ENCODE peak calls at places on chromosomes 11 and 22, in nine cellular contexts. R is fibroblast of pulmonary artery, C is body of pancreas, S is suprapubic skin, Y is neural crest cell, J is cardiac muscle cell, T is AG04450, X is right atrium auricular region, H is epithelial cell of esophagus. A is an unnamed sample.

GRCh38 chr22:19880786-19881569 is 26.3 kb upstream of the GNB1L start:
- DNase-seq in X (peak; percentile 72), R (peak; percentile 97), T (peak; percentile 87), S (peak; percentile 84), Y (peak; percentile 55), H (peak; percentile 88), J (peak; percentile 56), C (peak; percentile 35), A (peak; percentile 86)

GRCh38 chr11:76947190-76947589 is 86.5 kb downstream of the ACER3 start:
- DNase-seq in X (no peak), T (no peak), H (no peak), J (no peak), Y (no peak), C (no peak), S (no peak), R (no peak), A (no peak)

GRCh38 chr11:36480833-36481232 is 29.2 kb downstream of the TRAF6 start:
- DNase-seq in Y (no peak), R (no peak), J (no peak), T (no peak), H (no peak), S (no peak), X (no peak), C (no peak), A (no peak)

GRCh38 chr11:112024178-112024777 is 930 bp upstream of the DLAT start:
- DNase-seq in Y (no peak), R (no peak), J (no peak), S (no peak), X (no peak), T (no peak), C (no peak), H (no peak), A (no peak)

GRCh38 chr11:27495710-27496300 is 10.8 kb downstream of the LIN7C start:
- DNase-seq in J (no peak), T (no peak), X (no peak), S (no peak), H (no peak), R (no peak), C (no peak), Y (no peak), A (no peak)

GRCh38 chr11:112113539-112114457 is 27.1 kb downstream of the SDHD start:
- DNase-seq in J (peak; percentile 76), H (peak; percentile 69), Y (no peak), C (no peak), T (no peak), S (no peak), R (peak; percentile 76), X (no peak), A (no peak)

GRCh38 chr11:118004543-118005223 is 18.5 kb downstream of the IL10RA start:
- DNase-seq in C (no peak), X (no peak), T (no peak), R (no peak), J (no peak), Y (no peak), S (peak; percentile 29), H (no peak), A (no peak)

GRCh38 chr11:18836415-18836814 is 44.8 kb upstream of the PTPN5 start:
- DNase-seq in T (no peak), Y (no peak), X (no peak), R (peak; percentile 14), J (peak; percentile 77), S (no peak), H (peak; percentile 44), C (no peak), A (no peak)

GRCh38 chr11:39806652-39807051 is 1652.8 kb downstream of the LRRC4C start:
- DNase-seq in H (no peak), T (no peak), J (no peak), Y (no peak), C (no peak), S (no peak), R (no peak), X (no peak), A (no peak)

GRCh38 chr11:17954395-17955252 is 58.2 kb downstream of the SERGEF start:
- DNase-seq in T (no peak), S (no peak), Y (no peak), C (no peak), X (no peak), H (no peak), J (peak; percentile 82), R (no peak), A (no peak)

GRCh38 chr11:45741582-45741981 is 63.4 kb upstream of the SLC35C1 start:
- DNase-seq in Y (no peak), X (no peak), R (no peak), T (no peak), J (no peak), S (no peak), C (no peak), H (no peak), A (no peak)

GRCh38 chr22:46774456-46775363 is 12.3 kb downstream of the TBC1D22A start:
- DNase-seq in X (no peak), Y (no peak), H (no peak), R (no peak), T (no peak), J (no peak), S (no peak), C (no peak), A (no peak)

GRCh38 chr22:41770715-41771452 is 29.6 kb upstream of the CCDC134 start:
- DNase-seq in T (no peak), X (no peak), J (no peak), R (no peak), C (no peak), Y (no peak), H (peak; percentile 82), S (no peak), A (no peak)

GRCh38 chr11:65103476-65103875 is 7.5 kb downstream of the VPS51 start:
- DNase-seq in J (no peak), S (no peak), T (no peak), H (no peak), X (no peak), R (no peak), Y (no peak), C (no peak), A (no peak)

GRCh38 chr11:75839851-75840250 is 24.8 kb downstream of the UVRAG start:
- DNase-seq in T (no peak), R (peak; percentile 27), H (peak; percentile 20), C (no peak), S (no peak), X (no peak), J (no peak), Y (no peak), A (no peak)

DNA sequence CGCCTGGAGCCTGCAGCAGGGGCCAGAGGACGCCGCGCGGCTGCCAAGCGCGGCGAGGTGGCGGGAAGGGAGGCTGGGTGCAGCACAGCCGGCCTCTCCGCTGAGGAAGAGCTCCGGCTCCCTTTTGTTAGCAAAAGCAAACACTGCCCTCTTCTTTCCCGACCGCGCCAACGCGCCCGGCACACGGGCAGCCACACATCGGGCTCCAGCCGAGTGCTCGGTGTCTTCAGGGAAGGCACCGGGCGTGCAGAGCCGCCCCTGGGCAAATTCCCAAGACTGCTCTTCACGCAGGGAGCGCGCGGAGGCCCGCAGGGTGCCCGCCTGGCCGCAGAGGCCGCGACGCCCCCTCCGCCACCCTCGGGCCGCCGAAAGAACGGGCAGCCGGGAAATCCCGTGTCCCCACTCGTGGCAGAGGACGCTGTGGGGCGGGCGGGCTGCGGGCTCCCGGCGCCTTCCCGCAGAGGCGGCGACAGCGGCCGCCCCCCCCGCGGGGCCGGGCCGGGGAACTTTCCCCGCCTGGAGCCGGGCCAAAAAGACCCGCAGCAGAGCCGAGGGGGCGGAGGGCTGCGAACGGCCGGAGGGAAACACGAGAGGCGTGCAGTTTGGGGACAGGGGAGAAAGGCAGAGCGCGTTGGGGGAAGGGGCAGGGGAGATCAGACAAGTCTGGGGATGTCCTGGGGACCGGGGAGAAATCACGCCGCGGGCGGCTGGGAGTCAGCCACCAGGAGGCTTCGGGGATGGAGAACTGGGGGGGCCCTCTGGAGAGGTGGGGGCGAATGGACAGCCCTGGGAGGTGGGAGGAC is 931 bp downstream of the CADM1 start:
- DNase-seq in H (peak; percentile 28), Y (peak; percentile 50), R (peak; percentile 10), J (peak; percentile 86), S (peak; percentile 79), X (peak; percentile 66), C (peak; percentile 64), T (no peak), A (peak; percentile 5)
- TF ChIP-seq CTCF in H (peak; percentile 20), Y (peak; percentile 53), R (no peak), J (peak; percentile 24), S (no peak), X (peak; percentile 41), C (peak; percentile 22), T (peak; percentile 62), A (no peak)

GRCh38 chr11:74701351-74701750 is 29.9 kb downstream of the CHRDL2 start:
- DNase-seq in C (no peak), S (no peak), R (no peak), J (no peak), T (no peak), H (no peak), X (no peak), Y (no peak), A (no peak)
- TF ChIP-seq CTCF in C (no peak), S (no peak), R (peak; percentile 25), J (peak; percentile 29), T (peak; percentile 23), H (no peak), X (no peak), Y (no peak), A (no peak)

DNA sequence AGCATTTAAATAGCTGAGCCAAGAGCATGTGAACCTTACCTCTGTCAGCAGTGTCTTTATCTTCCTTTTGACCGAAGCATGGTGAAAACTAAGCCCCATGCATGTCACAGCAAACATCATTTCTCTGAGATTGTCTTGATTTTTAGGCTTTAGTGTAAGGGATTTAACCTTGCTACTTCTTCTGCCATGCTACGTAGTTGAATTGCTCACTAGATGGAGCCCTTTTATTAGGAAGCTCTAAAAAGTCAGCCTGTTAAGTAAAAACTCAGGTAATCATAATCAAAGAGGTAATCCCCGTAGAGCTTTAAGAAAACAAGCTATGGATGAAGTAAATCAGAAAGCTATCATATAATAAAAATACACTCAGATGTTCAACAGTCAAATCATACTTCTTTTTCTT is 149.5 kb downstream of the PGR start:
- DNase-seq in Y (no peak), R (peak; percentile 39), C (no peak), S (no peak), T (no peak), J (no peak), H (peak; percentile 43), X (no peak), A (no peak)
- TF ChIP-seq CTCF in Y (peak; percentile 61), R (peak; percentile 43), C (no peak), S (no peak), T (peak; percentile 40), J (peak; percentile 50), H (peak; percentile 40), X (no peak), A (no peak)

GRCh38 chr11:1049911-1050580 is 13.5 kb upstream of the MUC6 start:
- DNase-seq in R (no peak), Y (no peak), T (no peak), S (no peak), X (no peak), J (no peak), C (no peak), H (no peak), A (no peak)

GRCh38 chr11:1053121-1053901 is 16.8 kb upstream of the MUC6 start:
- DNase-seq in J (no peak), H (no peak), X (no peak), C (no peak), R (peak; percentile 25), S (no peak), Y (no peak), T (no peak), A (no peak)

GRCh38 chr11:1052133-1053011 is 15.9 kb upstream of the MUC6 start:
- DNase-seq in T (no peak), J (no peak), Y (no peak), X (no peak), H (no peak), C (no peak), R (no peak), S (no peak), A (no peak)

GRCh38 chr11:1050581-1051355 is 14.2 kb upstream of the MUC6 start:
- DNase-seq in Y (peak; percentile 60), C (peak; percentile 84), X (no peak), R (peak; percentile 65), H (peak; percentile 88), T (no peak), S (no peak), J (peak; percentile 70), A (peak; percentile 89)

GRCh38 chr11:1051356-1052132 is 15.0 kb upstream of the MUC6 start:
- DNase-seq in S (no peak), C (no peak), R (no peak), X (no peak), J (no peak), H (no peak), Y (no peak), T (no peak), A (no peak)
- TF ChIP-seq CTCF in S (no peak), C (no peak), R (no peak), X (no peak), J (no peak), H (no peak), Y (peak; percentile 33), T (no peak), A (no peak)

A was measured in Calu3.